ENCODE peak calls at places on chromosome 10, in four cellular contexts. One of them, this sample, is unnamed.

GRCh38 chr10:43258032-43258921 is 8.6 kb downstream of the RASGEF1A start:
- DNase-seq in HCT116: no peak
- DNase-seq in HepG2: no peak
- DNase-seq in Panc1: no peak
- DNase-seq in this sample: no peak

GRCh38 chr10:65931291-65932080 is 994.4 kb upstream of the LRRTM3 start:
- DNase-seq in HCT116: no peak
- DNase-seq in HepG2: no peak
- DNase-seq in Panc1: no peak
- DNase-seq in this sample: no peak

GRCh38 chr10:102422586-102423129 is 2.0 kb downstream of the FBXL15 start:
- DNase-seq in HCT116: peak; percentile 86
- DNase-seq in HepG2: peak; percentile 75
- DNase-seq in Panc1: peak; percentile 55
- DNase-seq in this sample: peak; percentile 64

GRCh38 chr10:21808525-21808924 is 195.0 kb downstream of the DNAJC1 start:
- DNase-seq in HCT116: no peak
- DNase-seq in HepG2: no peak
- DNase-seq in Panc1: no peak
- DNase-seq in this sample: no peak

GRCh38 chr10:122192142-122192541 is 79.0 kb upstream of the BTBD16 start:
- DNase-seq in HCT116: no peak
- DNase-seq in HepG2: no peak
- DNase-seq in Panc1: no peak
- DNase-seq in this sample: no peak

GRCh38 chr10:109205929-109206585 is 717.3 kb downstream of the XPNPEP1 start:
- DNase-seq in HCT116: no peak
- DNase-seq in HepG2: no peak
- DNase-seq in Panc1: peak; percentile 13
- DNase-seq in this sample: no peak

GRCh38 chr10:43120948-43121290 is 17.3 kb upstream of the CSGALNACT2 start:
- DNase-seq in HCT116: no peak
- DNase-seq in HepG2: no peak
- DNase-seq in Panc1: no peak
- DNase-seq in this sample: no peak

GRCh38 chr10:69802424-69803161 is 887 bp downstream of the COL13A1 start:
- DNase-seq in HCT116: no peak
- DNase-seq in HepG2: no peak
- DNase-seq in Panc1: no peak
- DNase-seq in this sample: no peak

GRCh38 chr10:64430690-64431323 is 909.6 kb downstream of the REEP3 start:
- DNase-seq in HCT116: peak; percentile 32
- DNase-seq in HepG2: peak; percentile 5
- DNase-seq in Panc1: peak; percentile 4
- DNase-seq in this sample: no peak

GRCh38 chr10:91642831-91643692 is 10.2 kb upstream of the PPP1R3C start:
- DNase-seq in HCT116: no peak
- DNase-seq in HepG2: no peak
- DNase-seq in Panc1: no peak
- DNase-seq in this sample: no peak

GRCh38 chr10:132408367-132408781 is 11.4 kb downstream of the PWWP2B start:
- DNase-seq in HCT116: no peak
- DNase-seq in HepG2: no peak
- DNase-seq in Panc1: no peak
- DNase-seq in this sample: no peak

GRCh38 chr10:32661346-32661745 is 215.4 kb downstream of the CCDC7 start:
- DNase-seq in HCT116: no peak
- DNase-seq in HepG2: no peak
- DNase-seq in Panc1: no peak
- DNase-seq in this sample: no peak

GRCh38 chr10:21473541-21473940 is 51.9 kb downstream of the SKIDA1 start:
- DNase-seq in HCT116: no peak
- DNase-seq in HepG2: no peak
- DNase-seq in Panc1: no peak
- DNase-seq in this sample: no peak

GRCh38 chr10:119391430-119392313 is 150.8 kb downstream of the RGS10 start:
- DNase-seq in HCT116: no peak
- DNase-seq in HepG2: no peak
- DNase-seq in Panc1: no peak
- DNase-seq in this sample: no peak

GRCh38 chr10:119393845-119394244 is 148.7 kb downstream of the RGS10 start:
- DNase-seq in HCT116: no peak
- DNase-seq in HepG2: no peak
- DNase-seq in Panc1: no peak
- DNase-seq in this sample: no peak

GRCh38 chr10:119393421-119393820 is 149.1 kb downstream of the RGS10 start:
- DNase-seq in HCT116: no peak
- DNase-seq in HepG2: no peak
- DNase-seq in Panc1: no peak
- DNase-seq in this sample: no peak

GRCh38 chr10:119394657-119395286 is 147.7 kb downstream of the RGS10 start:
- DNase-seq in HCT116: no peak
- DNase-seq in HepG2: no peak
- DNase-seq in Panc1: no peak
- DNase-seq in this sample: no peak

DNA sequence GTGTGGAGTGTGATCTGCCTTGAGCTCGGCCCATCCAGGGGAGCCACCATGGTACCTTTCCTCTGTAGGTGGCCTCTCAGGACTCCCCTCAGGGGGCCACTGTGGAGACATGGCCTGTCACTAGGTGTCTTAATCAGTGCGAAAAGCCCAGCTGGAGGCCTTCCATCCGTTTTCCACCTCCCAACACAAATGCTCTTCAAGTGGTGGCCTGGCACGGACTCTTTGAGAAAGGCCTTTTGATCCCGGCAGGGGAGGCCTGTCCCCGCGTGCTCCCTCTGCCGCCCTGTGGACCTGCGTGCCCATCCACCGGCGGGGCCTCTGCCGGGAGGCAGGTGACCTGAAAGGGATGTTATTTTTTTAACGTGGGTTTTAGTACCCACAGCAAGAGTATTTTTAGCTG is 149.5 kb downstream of the RGS10 start:
- DNase-seq in HCT116: no peak
- DNase-seq in HepG2: no peak
- DNase-seq in Panc1: no peak
- DNase-seq in this sample: no peak
- TF ChIP-seq TCF7L2 in HCT116: no peak
- TF ChIP-seq TCF7L2 in HepG2: no peak
- TF ChIP-seq TCF7L2 in Panc1: no peak
- TF ChIP-seq TCF7L2 in this sample: no peak

DNA sequence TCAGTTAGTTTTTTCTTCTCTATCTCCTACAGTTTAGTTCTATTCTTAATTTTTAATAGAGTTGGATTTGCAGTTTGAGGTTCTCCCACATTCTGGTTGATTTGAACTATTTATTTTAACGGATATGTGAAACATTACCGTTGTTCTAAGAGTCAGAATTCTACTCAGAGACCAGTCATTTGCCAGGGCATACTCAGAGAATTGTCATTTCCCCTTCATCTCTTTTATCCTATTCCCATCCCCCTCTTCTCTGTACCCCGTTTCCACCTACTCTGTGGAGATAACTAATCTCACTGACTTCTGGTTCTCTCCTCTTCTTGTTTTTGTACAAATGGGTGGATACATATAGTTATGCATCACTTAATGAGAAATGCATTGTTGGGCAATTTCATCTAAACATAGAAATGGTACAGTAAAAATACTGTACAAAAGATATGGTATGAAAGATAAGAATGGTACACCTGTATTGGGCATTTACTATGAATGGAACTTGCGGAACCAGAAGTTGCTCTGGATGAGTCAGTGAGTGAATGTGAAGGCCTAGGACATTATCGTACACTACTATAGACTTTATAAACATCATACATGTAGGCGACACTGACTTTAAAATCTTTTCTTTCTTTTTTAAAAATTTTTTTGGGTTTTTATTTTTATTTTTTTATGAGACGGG is 53.1 kb downstream of the INPP5F start:
- DNase-seq in HCT116: no peak
- DNase-seq in HepG2: no peak
- DNase-seq in Panc1: no peak
- DNase-seq in this sample: no peak
- TF ChIP-seq TCF7L2 in HCT116: no peak
- TF ChIP-seq TCF7L2 in HepG2: no peak
- TF ChIP-seq TCF7L2 in Panc1: no peak
- TF ChIP-seq TCF7L2 in this sample: no peak

GRCh38 chr10:131032329-131033165 is 279.0 kb downstream of the TCERG1L start:
- DNase-seq in HCT116: no peak
- DNase-seq in HepG2: no peak
- DNase-seq in Panc1: no peak
- DNase-seq in this sample: no peak
- TF ChIP-seq TCF7L2 in HCT116: no peak
- TF ChIP-seq TCF7L2 in HepG2: no peak
- TF ChIP-seq TCF7L2 in Panc1: no peak
- TF ChIP-seq TCF7L2 in this sample: no peak

GRCh38 chr10:99620713-99621453 is 644 bp upstream of the SLC25A28 start:
- DNase-seq in HCT116: peak; percentile 89
- DNase-seq in HepG2: peak; percentile 83
- DNase-seq in Panc1: peak; percentile 74
- DNase-seq in this sample: peak; percentile 79

GRCh38 chr10:99619851-99620712 is at the start of gene SLC25A28:
- DNase-seq in HCT116: peak; percentile 100
- DNase-seq in HepG2: peak; percentile 100
- DNase-seq in Panc1: peak; percentile 100
- DNase-seq in this sample: peak; percentile 13

GRCh38 chr10:99619090-99619800 is 994 bp downstream of the SLC25A28 start:
- DNase-seq in HCT116: no peak
- DNase-seq in HepG2: no peak
- DNase-seq in Panc1: no peak
- DNase-seq in this sample: no peak

GRCh38 chr10:99623919-99624318 is 3.7 kb upstream of the SLC25A28 start:
- DNase-seq in HCT116: no peak
- DNase-seq in HepG2: no peak
- DNase-seq in Panc1: no peak
- DNase-seq in this sample: no peak

GRCh38 chr10:99621454-99622246 is 1.4 kb upstream of the SLC25A28 start:
- DNase-seq in HCT116: no peak
- DNase-seq in HepG2: no peak
- DNase-seq in Panc1: no peak
- DNase-seq in this sample: no peak
- TF ChIP-seq TCF7L2 in HCT116: no peak
- TF ChIP-seq TCF7L2 in HepG2: no peak
- TF ChIP-seq TCF7L2 in Panc1: no peak
- TF ChIP-seq TCF7L2 in this sample: no peak

This sample was measured in K562.